ENCODE peak calls at places on chromosomes 1 and 21, in five cellular contexts. One of them, this sample, is unnamed.

GRCh38 chr1:19877821-19878636 is 4.2 kb upstream of the OTUD3 start:
- DNase-seq in CD8-positive, alpha-beta memory T cell: no peak
- DNase-seq in AG10803: peak
- DNase-seq in CD8-positive, alpha-beta T cell: no peak
- DNase-seq in astrocyte of the spinal cord: no peak
- DNase-seq in this sample: no peak

GRCh38 chr21:45531393-45532215 is 10.6 kb downstream of the SLC19A1 start:
- DNase-seq in CD8-positive, alpha-beta memory T cell: no peak
- DNase-seq in AG10803: no peak
- DNase-seq in CD8-positive, alpha-beta T cell: no peak
- DNase-seq in astrocyte of the spinal cord: no peak
- DNase-seq in this sample: no peak

GRCh38 chr1:43572551-43572950 is 41.9 kb downstream of the PTPRF start:
- DNase-seq in CD8-positive, alpha-beta memory T cell: no peak
- DNase-seq in AG10803: no peak
- DNase-seq in CD8-positive, alpha-beta T cell: no peak
- DNase-seq in astrocyte of the spinal cord: no peak
- DNase-seq in this sample: no peak

GRCh38 chr1:206932271-206932670 is 10.5 kb upstream of the FCMR start:
- DNase-seq in CD8-positive, alpha-beta memory T cell: no peak
- DNase-seq in AG10803: no peak
- DNase-seq in CD8-positive, alpha-beta T cell: no peak
- DNase-seq in astrocyte of the spinal cord: no peak
- DNase-seq in this sample: peak

GRCh38 chr1:62439652-62440371 is 3.0 kb downstream of the USP1 start:
- DNase-seq in CD8-positive, alpha-beta memory T cell: no peak
- DNase-seq in AG10803: no peak
- DNase-seq in CD8-positive, alpha-beta T cell: no peak
- DNase-seq in astrocyte of the spinal cord: no peak
- DNase-seq in this sample: peak

GRCh38 chr1:44112486-44112885 is 6.1 kb upstream of the KLF17 start:
- DNase-seq in CD8-positive, alpha-beta memory T cell: no peak
- DNase-seq in AG10803: peak
- DNase-seq in CD8-positive, alpha-beta T cell: no peak
- DNase-seq in astrocyte of the spinal cord: no peak
- DNase-seq in this sample: peak

GRCh38 chr1:97999320-97999719 is 78.5 kb upstream of the DPYD start:
- DNase-seq in CD8-positive, alpha-beta memory T cell: no peak
- DNase-seq in AG10803: peak
- DNase-seq in CD8-positive, alpha-beta T cell: no peak
- DNase-seq in astrocyte of the spinal cord: peak
- DNase-seq in this sample: peak

GRCh38 chr1:53906121-53906520 is 12.1 kb downstream of the DIO1 start:
- DNase-seq in CD8-positive, alpha-beta memory T cell: no peak
- DNase-seq in AG10803: no peak
- DNase-seq in CD8-positive, alpha-beta T cell: no peak
- DNase-seq in astrocyte of the spinal cord: no peak
- DNase-seq in this sample: no peak

GRCh38 chr1:156706647-156707008 is 1.2 kb upstream of the CRABP2 start:
- DNase-seq in CD8-positive, alpha-beta memory T cell: peak
- DNase-seq in AG10803: peak
- DNase-seq in CD8-positive, alpha-beta T cell: no peak
- DNase-seq in astrocyte of the spinal cord: peak
- DNase-seq in this sample: no peak

GRCh38 chr1:218207194-218207593 is 77.9 kb upstream of the RRP15 start:
- DNase-seq in CD8-positive, alpha-beta memory T cell: no peak
- DNase-seq in AG10803: no peak
- DNase-seq in CD8-positive, alpha-beta T cell: no peak
- DNase-seq in astrocyte of the spinal cord: no peak
- DNase-seq in this sample: no peak

GRCh38 chr21:39060485-39061099 is 122.7 kb downstream of the PSMG1 start:
- DNase-seq in CD8-positive, alpha-beta memory T cell: no peak
- DNase-seq in AG10803: no peak
- DNase-seq in CD8-positive, alpha-beta T cell: no peak
- DNase-seq in astrocyte of the spinal cord: no peak
- DNase-seq in this sample: no peak

GRCh38 chr1:1307908-1308755 is at the start of the genes ACAP3 and PUSL1:
- DNase-seq in CD8-positive, alpha-beta memory T cell: peak
- DNase-seq in AG10803: peak
- DNase-seq in CD8-positive, alpha-beta T cell: peak
- DNase-seq in astrocyte of the spinal cord: peak
- DNase-seq in this sample: peak

GRCh38 chr1:18957532-18958295 is 1.2 kb upstream of the IFFO2 start:
- DNase-seq in CD8-positive, alpha-beta memory T cell: no peak
- DNase-seq in AG10803: no peak
- DNase-seq in CD8-positive, alpha-beta T cell: no peak
- DNase-seq in astrocyte of the spinal cord: no peak
- DNase-seq in this sample: no peak

GRCh38 chr1:43587594-43587993 is 56.9 kb downstream of the PTPRF start:
- DNase-seq in CD8-positive, alpha-beta memory T cell: no peak
- DNase-seq in AG10803: peak
- DNase-seq in CD8-positive, alpha-beta T cell: no peak
- DNase-seq in astrocyte of the spinal cord: no peak
- DNase-seq in this sample: peak

DNA sequence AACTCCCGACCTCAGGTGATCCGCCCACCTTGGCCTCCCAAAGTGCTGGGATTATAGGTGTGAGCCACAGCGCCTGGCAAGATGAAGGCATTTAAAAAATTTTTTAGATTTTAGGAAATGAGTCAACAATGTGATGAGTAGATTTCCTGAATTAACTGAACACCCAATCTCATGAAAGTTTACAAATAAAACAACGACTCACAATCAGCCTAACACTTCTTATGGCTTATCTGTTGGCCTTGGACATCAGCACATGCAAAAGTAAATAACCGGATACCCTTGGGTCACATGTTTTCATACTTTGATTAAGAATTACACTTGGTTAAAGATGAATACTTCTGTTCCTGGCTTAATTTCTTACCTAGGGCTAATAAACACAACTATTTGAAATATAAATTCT is 3.0 kb downstream of the GNG12 start:
- DNase-seq in CD8-positive, alpha-beta memory T cell: no peak
- DNase-seq in AG10803: peak
- DNase-seq in CD8-positive, alpha-beta T cell: no peak
- DNase-seq in astrocyte of the spinal cord: no peak
- DNase-seq in this sample: peak
- H3K4me3 ChIP-seq in CD8-positive, alpha-beta memory T cell: no peak
- H3K4me3 ChIP-seq in AG10803: peak
- H3K4me3 ChIP-seq in CD8-positive, alpha-beta T cell: no peak
- H3K4me3 ChIP-seq in astrocyte of the spinal cord: no peak
- H3K4me3 ChIP-seq in this sample: peak

GRCh38 chr1:4033129-4033676 is 133.1 kb upstream of the C1orf174 start:
- DNase-seq in CD8-positive, alpha-beta memory T cell: no peak
- DNase-seq in AG10803: no peak
- DNase-seq in CD8-positive, alpha-beta T cell: no peak
- DNase-seq in astrocyte of the spinal cord: no peak
- DNase-seq in this sample: no peak

GRCh38 chr1:4029376-4029775 is 129.3 kb upstream of the C1orf174 start:
- DNase-seq in CD8-positive, alpha-beta memory T cell: no peak
- DNase-seq in AG10803: no peak
- DNase-seq in CD8-positive, alpha-beta T cell: no peak
- DNase-seq in astrocyte of the spinal cord: no peak
- DNase-seq in this sample: no peak

GRCh38 chr1:4032571-4032970 is 132.5 kb upstream of the C1orf174 start:
- DNase-seq in CD8-positive, alpha-beta memory T cell: no peak
- DNase-seq in AG10803: no peak
- DNase-seq in CD8-positive, alpha-beta T cell: no peak
- DNase-seq in astrocyte of the spinal cord: no peak
- DNase-seq in this sample: no peak

GRCh38 chr1:4034318-4034887 is 134.3 kb upstream of the C1orf174 start:
- DNase-seq in CD8-positive, alpha-beta memory T cell: no peak
- DNase-seq in AG10803: no peak
- DNase-seq in CD8-positive, alpha-beta T cell: no peak
- DNase-seq in astrocyte of the spinal cord: no peak
- DNase-seq in this sample: no peak

DNA sequence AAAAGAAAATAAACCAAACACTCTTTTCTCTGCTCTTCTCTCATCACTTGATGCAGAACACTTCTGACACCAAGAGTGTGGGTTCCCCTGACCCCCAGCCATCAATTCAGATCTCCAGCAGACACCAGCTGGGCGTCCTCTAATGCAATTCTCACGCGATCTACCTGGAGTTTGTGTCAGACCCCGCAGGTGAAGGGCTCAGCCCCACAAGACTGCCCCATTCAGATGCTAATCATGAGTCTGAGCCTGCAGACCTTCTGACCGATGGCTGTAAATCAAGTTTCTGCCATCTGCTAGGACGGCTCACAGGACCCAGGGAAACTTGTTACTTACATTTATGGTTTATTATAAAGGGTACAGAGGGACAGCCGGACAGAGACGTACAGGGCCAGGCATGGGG is 133.7 kb upstream of the C1orf174 start:
- DNase-seq in CD8-positive, alpha-beta memory T cell: no peak
- DNase-seq in AG10803: no peak
- DNase-seq in CD8-positive, alpha-beta T cell: no peak
- DNase-seq in astrocyte of the spinal cord: no peak
- DNase-seq in this sample: no peak
- H3K4me3 ChIP-seq in CD8-positive, alpha-beta memory T cell: no peak
- H3K4me3 ChIP-seq in AG10803: no peak
- H3K4me3 ChIP-seq in CD8-positive, alpha-beta T cell: no peak
- H3K4me3 ChIP-seq in astrocyte of the spinal cord: no peak
- H3K4me3 ChIP-seq in this sample: no peak

GRCh38 chr1:32465541-32466002 is 700 bp downstream of the ZBTB8B start:
- DNase-seq in CD8-positive, alpha-beta memory T cell: no peak
- DNase-seq in AG10803: no peak
- DNase-seq in CD8-positive, alpha-beta T cell: no peak
- DNase-seq in astrocyte of the spinal cord: no peak
- DNase-seq in this sample: no peak
- H3K4me3 ChIP-seq in CD8-positive, alpha-beta memory T cell: no peak
- H3K4me3 ChIP-seq in AG10803: no peak
- H3K4me3 ChIP-seq in CD8-positive, alpha-beta T cell: no peak
- H3K4me3 ChIP-seq in astrocyte of the spinal cord: peak
- H3K4me3 ChIP-seq in this sample: peak

GRCh38 chr1:150765229-150765976 is at the start of gene CTSS:
- DNase-seq in CD8-positive, alpha-beta memory T cell: no peak
- DNase-seq in AG10803: peak
- DNase-seq in CD8-positive, alpha-beta T cell: no peak
- DNase-seq in astrocyte of the spinal cord: peak
- DNase-seq in this sample: peak

GRCh38 chr1:150762559-150762958 is 3.0 kb downstream of the CTSS start:
- DNase-seq in CD8-positive, alpha-beta memory T cell: no peak
- DNase-seq in AG10803: no peak
- DNase-seq in CD8-positive, alpha-beta T cell: no peak
- DNase-seq in astrocyte of the spinal cord: no peak
- DNase-seq in this sample: no peak

GRCh38 chr1:150763018-150763417 is 2.6 kb downstream of the CTSS start:
- DNase-seq in CD8-positive, alpha-beta memory T cell: no peak
- DNase-seq in AG10803: no peak
- DNase-seq in CD8-positive, alpha-beta T cell: no peak
- DNase-seq in astrocyte of the spinal cord: no peak
- DNase-seq in this sample: no peak

GRCh38 chr1:150764617-150765090 is 924 bp downstream of the CTSS start:
- DNase-seq in CD8-positive, alpha-beta memory T cell: no peak
- DNase-seq in AG10803: peak
- DNase-seq in CD8-positive, alpha-beta T cell: no peak
- DNase-seq in astrocyte of the spinal cord: peak
- DNase-seq in this sample: peak

GRCh38 chr1:150763631-150764223 is 1.9 kb downstream of the CTSS start:
- DNase-seq in CD8-positive, alpha-beta memory T cell: no peak
- DNase-seq in AG10803: no peak
- DNase-seq in CD8-positive, alpha-beta T cell: no peak
- DNase-seq in astrocyte of the spinal cord: no peak
- DNase-seq in this sample: no peak
- H3K4me3 ChIP-seq in CD8-positive, alpha-beta memory T cell: no peak
- H3K4me3 ChIP-seq in AG10803: no peak
- H3K4me3 ChIP-seq in CD8-positive, alpha-beta T cell: no peak
- H3K4me3 ChIP-seq in astrocyte of the spinal cord: no peak
- H3K4me3 ChIP-seq in this sample: no peak

GRCh38 chr1:55690366-55690765 is 475.2 kb upstream of the USP24 start:
- DNase-seq in CD8-positive, alpha-beta memory T cell: no peak
- DNase-seq in AG10803: no peak
- DNase-seq in CD8-positive, alpha-beta T cell: no peak
- DNase-seq in astrocyte of the spinal cord: no peak
- DNase-seq in this sample: no peak
- H3K4me3 ChIP-seq in CD8-positive, alpha-beta memory T cell: no peak
- H3K4me3 ChIP-seq in AG10803: no peak
- H3K4me3 ChIP-seq in CD8-positive, alpha-beta T cell: no peak
- H3K4me3 ChIP-seq in astrocyte of the spinal cord: no peak
- H3K4me3 ChIP-seq in this sample: no peak

GRCh38 chr1:7785108-7785507 is 1.0 kb downstream of the PER3 start:
- DNase-seq in CD8-positive, alpha-beta memory T cell: no peak
- DNase-seq in AG10803: no peak
- DNase-seq in CD8-positive, alpha-beta T cell: no peak
- DNase-seq in astrocyte of the spinal cord: no peak
- DNase-seq in this sample: no peak
- H3K4me3 ChIP-seq in CD8-positive, alpha-beta memory T cell: no peak
- H3K4me3 ChIP-seq in AG10803: peak
- H3K4me3 ChIP-seq in CD8-positive, alpha-beta T cell: no peak
- H3K4me3 ChIP-seq in astrocyte of the spinal cord: no peak
- H3K4me3 ChIP-seq in this sample: no peak

GRCh38 chr1:177645491-177645890 is 324.4 kb downstream of the SEC16B start:
- DNase-seq in CD8-positive, alpha-beta memory T cell: no peak
- DNase-seq in AG10803: no peak
- DNase-seq in CD8-positive, alpha-beta T cell: no peak
- DNase-seq in astrocyte of the spinal cord: no peak
- DNase-seq in this sample: no peak

GRCh38 chr1:177640687-177641086 is 329.2 kb downstream of the SEC16B start:
- DNase-seq in CD8-positive, alpha-beta memory T cell: no peak
- DNase-seq in AG10803: no peak
- DNase-seq in CD8-positive, alpha-beta T cell: no peak
- DNase-seq in astrocyte of the spinal cord: no peak
- DNase-seq in this sample: no peak
- H3K4me3 ChIP-seq in CD8-positive, alpha-beta memory T cell: no peak
- H3K4me3 ChIP-seq in AG10803: no peak
- H3K4me3 ChIP-seq in CD8-positive, alpha-beta T cell: no peak
- H3K4me3 ChIP-seq in astrocyte of the spinal cord: no peak
- H3K4me3 ChIP-seq in this sample: no peak

DNA sequence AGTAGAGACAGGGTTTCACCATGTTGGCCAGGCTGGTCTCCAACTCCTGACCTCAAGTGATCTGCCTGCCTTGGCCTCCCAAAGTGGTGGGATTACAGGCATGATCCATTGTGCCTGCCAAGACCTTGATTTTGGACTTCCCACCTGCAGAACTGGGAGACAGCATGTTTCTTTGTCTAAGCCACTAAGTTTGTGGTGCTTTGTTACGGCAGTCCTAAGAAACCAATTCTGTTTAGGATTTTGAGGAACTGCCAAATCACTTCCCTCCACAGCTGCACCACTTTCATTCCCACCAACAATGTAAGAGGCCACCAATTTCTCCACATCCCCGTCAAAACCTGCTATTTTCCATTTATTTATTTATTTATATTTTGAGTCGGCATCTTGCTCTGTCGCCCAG is 46.1 kb downstream of the CHAF1B start:
- DNase-seq in CD8-positive, alpha-beta memory T cell: no peak
- DNase-seq in AG10803: no peak
- DNase-seq in CD8-positive, alpha-beta T cell: no peak
- DNase-seq in astrocyte of the spinal cord: no peak
- DNase-seq in this sample: no peak
- H3K4me3 ChIP-seq in CD8-positive, alpha-beta memory T cell: no peak
- H3K4me3 ChIP-seq in AG10803: no peak
- H3K4me3 ChIP-seq in CD8-positive, alpha-beta T cell: no peak
- H3K4me3 ChIP-seq in astrocyte of the spinal cord: no peak
- H3K4me3 ChIP-seq in this sample: peak

DNA sequence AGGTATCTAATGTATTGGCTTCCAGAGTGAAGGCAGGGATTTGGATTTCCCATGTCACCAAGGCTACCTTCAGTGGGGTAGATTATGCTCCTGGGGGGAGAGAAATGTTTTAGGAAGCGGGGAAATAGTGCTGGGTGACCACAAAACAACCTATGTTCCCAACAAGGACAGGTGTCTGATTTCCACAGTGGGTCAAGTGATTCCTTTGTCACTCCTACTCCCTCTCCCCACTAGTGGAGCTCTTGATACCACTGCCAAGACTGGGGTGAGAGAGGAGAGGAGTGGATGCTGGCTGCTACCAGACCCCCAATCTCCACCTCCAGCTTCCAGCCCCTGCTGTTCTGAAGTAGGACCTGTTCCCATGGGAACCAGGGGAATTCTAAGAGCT is 104.3 kb upstream of the FAM78B start:
- DNase-seq in CD8-positive, alpha-beta memory T cell: no peak
- DNase-seq in AG10803: no peak
- DNase-seq in CD8-positive, alpha-beta T cell: no peak
- DNase-seq in astrocyte of the spinal cord: no peak
- DNase-seq in this sample: no peak
- H3K4me3 ChIP-seq in CD8-positive, alpha-beta memory T cell: no peak
- H3K4me3 ChIP-seq in AG10803: no peak
- H3K4me3 ChIP-seq in CD8-positive, alpha-beta T cell: no peak
- H3K4me3 ChIP-seq in astrocyte of the spinal cord: no peak
- H3K4me3 ChIP-seq in this sample: no peak

This sample was measured in fibroblast of pulmonary artery.